ENCODE peak calls at places on chromosomes 13 and 19, in four cellular contexts. E, X, R and K are unnamed samples.

GRCh38 chr19:2711175-2711936 is 8.9 kb upstream of the GNG7 start:
- DNase-seq in E (no peak), X (no peak), R (no peak), K (no peak)

GRCh38 chr13:29384466-29384865 is 211.0 kb downstream of the SLC7A1 start:
- DNase-seq in E (no peak), X (no peak), R (no peak), K (no peak)

GRCh38 chr19:8399681-8400188 is 9.6 kb downstream of the RAB11B start:
- DNase-seq in E (no peak), X (no peak), R (no peak), K (no peak)

GRCh38 chr13:36105726-36106125 is 25.5 kb downstream of the DCLK1 start:
- DNase-seq in E (no peak), X (no peak), R (no peak), K (no peak)

GRCh38 chr19:31127132-31127967 is 221.9 kb downstream of the TSHZ3 start:
- DNase-seq in E (no peak), X (no peak), R (peak; percentile 79), K (no peak)

GRCh38 chr13:42477588-42478190 is 96.3 kb upstream of the TNFSF11 start:
- DNase-seq in E (no peak), X (no peak), R (no peak), K (no peak)

GRCh38 chr13:23621316-23621645 is 51.1 kb downstream of the TNFRSF19 start:
- DNase-seq in E (no peak), X (no peak), R (no peak), K (peak; percentile 20)

GRCh38 chr13:111639994-111640393 is 319.6 kb downstream of the TEX29 start:
- DNase-seq in E (no peak), X (no peak), R (no peak), K (no peak)

GRCh38 chr19:51440052-51440451 is 18.2 kb downstream of the SIGLEC8 start:
- DNase-seq in E (no peak), X (no peak), R (no peak), K (no peak)

GRCh38 chr19:19615086-19615485 is 3.4 kb downstream of the PBX4 start:
- DNase-seq in E (no peak), X (no peak), R (no peak), K (no peak)

GRCh38 chr19:19280561-19280960 is 7.5 kb upstream of the TM6SF2 start:
- DNase-seq in E (no peak), X (no peak), R (no peak), K (no peak)

GRCh38 chr19:42271045-42271419 is 2.0 kb downstream of the CIC start:
- DNase-seq in E (no peak), X (no peak), R (no peak), K (no peak)

GRCh38 chr19:42352216-42352892 is 26.9 kb downstream of the MEGF8 start:
- DNase-seq in E (peak; percentile 82), X (no peak), R (no peak), K (no peak)

GRCh38 chr19:40312533-40312932 is 27.4 kb upstream of the AKT2 start:
- DNase-seq in E (no peak), X (no peak), R (no peak), K (no peak)

GRCh38 chr13:40640845-40641458 is 25.5 kb downstream of the FOXO1 start:
- DNase-seq in E (no peak), X (no peak), R (no peak), K (no peak)

GRCh38 chr19:49601482-49602038 is 10.6 kb downstream of the PRR12 start:
- DNase-seq in E (no peak), X (no peak), R (no peak), K (no peak)

GRCh38 chr19:47545061-47545948 is 27.6 kb downstream of the ZNF541 start:
- DNase-seq in E (no peak), X (no peak), R (no peak), K (no peak)